ENCODE peak calls at places on chromosomes 6 and 20, in five cellular contexts. V is GM12865, K is GM23338, H is NB4, T is heart left ventricle. G is an unnamed sample.

GRCh38 chr20:41380551-41381262 is 14.1 kb upstream of the EMILIN3 start:
- DNase-seq in V (no peak), K (no peak), H (peak), T (no peak), G (no peak)

GRCh38 chr6:15131234-15132195 is 114.4 kb upstream of the JARID2 start:
- DNase-seq in V (no peak), K (no peak), H (no peak), T (no peak), G (peak)

GRCh38 chr20:40948352-40949267 is 80.0 kb upstream of the TOP1 start:
- DNase-seq in V (no peak), K (no peak), H (no peak), T (no peak), G (no peak)

GRCh38 chr20:46545077-46545826 is 5.2 kb downstream of the OCSTAMP start:
- DNase-seq in V (peak), K (no peak), H (peak), T (no peak), G (no peak)

GRCh38 chr6:127690092-127690491 is 113.1 kb downstream of the C6orf58 start:
- DNase-seq in V (no peak), K (peak), H (peak), T (no peak), G (no peak)

GRCh38 chr6:127147576-127147975 is 29.1 kb downstream of the RSPO3 start:
- DNase-seq in V (no peak), K (no peak), H (no peak), T (no peak), G (no peak)

GRCh38 chr6:3355358-3356055 is 96.8 kb downstream of the PSMG4 start:
- DNase-seq in V (no peak), K (peak), H (no peak), T (peak), G (no peak)

GRCh38 chr6:142744836-142745235 is 200.1 kb downstream of the HIVEP2 start:
- DNase-seq in V (no peak), K (no peak), H (no peak), T (no peak), G (no peak)

GRCh38 chr6:16769131-16769985 is 8.1 kb upstream of the ATXN1 start:
- DNase-seq in V (peak), K (peak), H (peak), T (peak), G (no peak)

GRCh38 chr6:84094050-84094435 is 60.5 kb downstream of the MRAP2 start:
- DNase-seq in V (no peak), K (no peak), H (no peak), T (no peak), G (no peak)

GRCh38 chr6:130879826-130880225 is 52.6 kb downstream of the SMLR1 start:
- DNase-seq in V (no peak), K (no peak), H (no peak), T (no peak), G (no peak)

GRCh38 chr6:22412994-22413393 is 116.2 kb upstream of the PRL start:
- DNase-seq in V (no peak), K (peak), H (no peak), T (no peak), G (no peak)

GRCh38 chr6:44044940-44045671 is 82.1 kb downstream of the MRPL14 start:
- DNase-seq in V (no peak), K (no peak), H (no peak), T (no peak), G (no peak)

GRCh38 chr6:117624869-117625481 is 22.7 kb upstream of the GOPC start:
- DNase-seq in V (no peak), K (peak), H (peak), T (no peak), G (no peak)

GRCh38 chr6:20198764-20199174 is 13.5 kb downstream of the MBOAT1 start:
- DNase-seq in V (no peak), K (no peak), H (no peak), T (no peak), G (no peak)

GRCh38 chr20:45354423-45355208 is 6.4 kb upstream of the SDC4 start:
- DNase-seq in V (no peak), K (no peak), H (no peak), T (no peak), G (no peak)

GRCh38 chr6:2188856-2189384 is 56.5 kb downstream of the GMDS start:
- DNase-seq in V (no peak), K (no peak), H (no peak), T (no peak), G (no peak)

GRCh38 chr20:51412991-51413471 is 129.5 kb downstream of the NFATC2 start:
- DNase-seq in V (no peak), K (no peak), H (no peak), T (no peak), G (no peak)

GRCh38 chr6:34584694-34585093 is 28.6 kb upstream of the SPDEF start:
- DNase-seq in V (no peak), K (no peak), H (no peak), T (no peak), G (no peak)

GRCh38 chr6:169800668-169801395 is 49.4 kb downstream of the ERMARD start:
- DNase-seq in V (no peak), K (no peak), H (peak), T (no peak), G (peak)

GRCh38 chr6:43359381-43359780 is 10.1 kb downstream of the ZNF318 start:
- DNase-seq in V (no peak), K (no peak), H (no peak), T (no peak), G (no peak)

GRCh38 chr6:10511477-10511876 is 9.7 kb upstream of the GCNT2 start:
- DNase-seq in V (no peak), K (no peak), H (no peak), T (peak), G (no peak)

GRCh38 chr6:119347466-119348307 is 1.9 kb downstream of the MAN1A1 start:
- DNase-seq in V (peak), K (peak), H (peak), T (peak), G (no peak)

GRCh38 chr20:46894971-46895905 is 595 bp downstream of the EYA2 start:
- DNase-seq in V (peak), K (peak), H (no peak), T (no peak), G (peak)

GRCh38 chr6:156904176-156904967 is 127.2 kb downstream of the ARID1B start:
- DNase-seq in V (no peak), K (no peak), H (no peak), T (no peak), G (no peak)

GRCh38 chr6:100099189-100100074 is 105.4 kb upstream of the MCHR2 start:
- DNase-seq in V (peak), K (peak), H (peak), T (no peak), G (no peak)

GRCh38 chr6:72464246-72464645 is 157.6 kb upstream of the KCNQ5 start:
- DNase-seq in V (no peak), K (no peak), H (no peak), T (no peak), G (no peak)

GRCh38 chr6:165847407-165848098 is 184.5 kb upstream of the PDE10A start:
- DNase-seq in V (no peak), K (no peak), H (no peak), T (no peak), G (no peak)

GRCh38 chr6:125839471-125839870 is 48.7 kb downstream of the NCOA7 start:
- DNase-seq in V (no peak), K (no peak), H (no peak), T (no peak), G (no peak)

GRCh38 chr6:36029464-36029863 is 1.9 kb downstream of the MAPK14 start:
- DNase-seq in V (no peak), K (no peak), H (peak), T (no peak), G (no peak)

GRCh38 chr20:20229595-20229994 is 138.3 kb upstream of the INSM1 start:
- DNase-seq in V (peak), K (no peak), H (no peak), T (no peak), G (no peak)

GRCh38 chr6:136593748-136594490 is 43.7 kb upstream of the MAP7 start:
- DNase-seq in V (peak), K (peak), H (peak), T (no peak), G (no peak)

GRCh38 chr20:32796383-32797159 is 23.2 kb upstream of the MAPRE1 start:
- DNase-seq in V (no peak), K (no peak), H (no peak), T (no peak), G (no peak)

GRCh38 chr6:116111552-116112528 is 11.2 kb downstream of the NT5DC1 start:
- DNase-seq in V (peak), K (peak), H (peak), T (no peak), G (peak)
- TF ChIP-seq CTCF in V (peak), K (peak), H (peak), T (peak), G (peak)

GRCh38 chr6:26030716-26031115 is 56.5 kb upstream of the HFE start:
- DNase-seq in V (peak), K (no peak), H (peak), T (no peak), G (no peak)

GRCh38 chr6:26032387-26033131 is 54.7 kb upstream of the HFE start:
- DNase-seq in V (peak), K (peak), H (peak), T (no peak), G (no peak)

GRCh38 chr6:26031151-26031594 is 56.1 kb upstream of the HFE start:
- DNase-seq in V (no peak), K (no peak), H (no peak), T (no peak), G (no peak)

GRCh38 chr6:26033132-26033941 is 53.9 kb upstream of the HFE start:
- DNase-seq in V (peak), K (peak), H (peak), T (peak), G (peak)

GRCh38 chr6:26031595-26032386 is 55.4 kb upstream of the HFE start:
- DNase-seq in V (peak), K (peak), H (peak), T (peak), G (peak)
- TF ChIP-seq CTCF in V (peak), K (no peak), H (no peak), T (peak), G (no peak)

DNA sequence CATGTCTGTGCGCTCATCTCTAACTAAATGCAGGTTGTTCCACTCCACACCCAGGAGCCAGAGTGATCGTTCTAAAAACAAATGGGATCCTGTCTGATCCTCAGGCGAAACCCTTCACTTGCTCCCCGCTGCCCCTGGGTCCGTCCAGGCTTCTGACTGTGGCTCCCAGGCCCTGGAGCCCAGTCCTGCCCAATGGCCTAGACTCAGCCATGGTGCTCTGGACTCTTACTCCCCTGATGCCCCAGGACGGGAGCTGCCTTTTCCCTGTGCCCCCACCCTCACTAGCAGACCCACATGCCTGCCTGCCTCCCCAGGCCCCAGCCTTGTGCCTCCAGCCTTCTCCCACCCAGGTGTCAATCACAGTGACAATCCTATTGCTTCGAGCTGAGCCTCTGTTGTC is 256.7 kb downstream of the BMP7 start:
- DNase-seq in V (no peak), K (no peak), H (no peak), T (no peak), G (no peak)
- TF ChIP-seq CTCF in V (no peak), K (no peak), H (no peak), T (no peak), G (no peak)

GRCh38 chr6:38775870-38776269 is 60.8 kb downstream of the DNAH8 start:
- DNase-seq in V (peak), K (no peak), H (no peak), T (no peak), G (no peak)

GRCh38 chr6:38776515-38776914 is 61.4 kb downstream of the DNAH8 start:
- DNase-seq in V (no peak), K (no peak), H (no peak), T (no peak), G (no peak)

GRCh38 chr6:38771111-38771694 is 56.1 kb downstream of the DNAH8 start:
- DNase-seq in V (no peak), K (no peak), H (peak), T (no peak), G (no peak)

GRCh38 chr6:38774933-38775707 is 60.0 kb downstream of the DNAH8 start:
- DNase-seq in V (peak), K (no peak), H (peak), T (no peak), G (no peak)

GRCh38 chr6:38773338-38773737 is 58.2 kb downstream of the DNAH8 start:
- DNase-seq in V (peak), K (peak), H (peak), T (no peak), G (no peak)
- TF ChIP-seq CTCF in V (peak), K (peak), H (peak), T (no peak), G (no peak)

GRCh38 chr20:3577366-3577765 is 85.8 kb downstream of the GFRA4 start:
- DNase-seq in V (no peak), K (no peak), H (no peak), T (no peak), G (no peak)

GRCh38 chr20:3586111-3586510 is 77.1 kb downstream of the GFRA4 start:
- DNase-seq in V (no peak), K (no peak), H (no peak), T (no peak), G (no peak)

GRCh38 chr20:3576363-3576762 is 86.8 kb downstream of the GFRA4 start:
- DNase-seq in V (no peak), K (no peak), H (no peak), T (no peak), G (no peak)

GRCh38 chr20:3583765-3584164 is 79.4 kb downstream of the GFRA4 start:
- DNase-seq in V (no peak), K (no peak), H (no peak), T (no peak), G (no peak)

DNA sequence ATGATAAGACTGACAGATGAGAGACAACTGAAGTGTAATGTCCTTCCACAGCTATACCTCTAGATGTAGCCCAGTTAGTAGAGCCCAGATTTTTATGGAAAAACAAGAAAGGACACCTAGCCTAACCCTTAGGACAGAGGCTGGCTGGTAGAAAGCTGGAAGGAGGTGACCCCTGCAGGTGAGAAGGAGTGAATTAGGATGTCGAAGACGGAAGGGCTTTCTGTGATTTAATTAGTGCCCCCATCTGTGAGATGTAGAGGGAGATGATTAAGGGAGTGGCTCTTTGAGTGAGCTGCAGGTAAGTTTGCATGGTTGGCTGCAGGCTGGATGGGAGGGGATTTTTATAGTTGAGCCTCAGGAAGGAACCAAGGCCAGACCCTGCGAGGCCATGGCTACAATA is 82.8 kb downstream of the GFRA4 start:
- DNase-seq in V (no peak), K (peak), H (no peak), T (no peak), G (no peak)
- TF ChIP-seq CTCF in V (no peak), K (peak), H (no peak), T (peak), G (no peak)

DNA sequence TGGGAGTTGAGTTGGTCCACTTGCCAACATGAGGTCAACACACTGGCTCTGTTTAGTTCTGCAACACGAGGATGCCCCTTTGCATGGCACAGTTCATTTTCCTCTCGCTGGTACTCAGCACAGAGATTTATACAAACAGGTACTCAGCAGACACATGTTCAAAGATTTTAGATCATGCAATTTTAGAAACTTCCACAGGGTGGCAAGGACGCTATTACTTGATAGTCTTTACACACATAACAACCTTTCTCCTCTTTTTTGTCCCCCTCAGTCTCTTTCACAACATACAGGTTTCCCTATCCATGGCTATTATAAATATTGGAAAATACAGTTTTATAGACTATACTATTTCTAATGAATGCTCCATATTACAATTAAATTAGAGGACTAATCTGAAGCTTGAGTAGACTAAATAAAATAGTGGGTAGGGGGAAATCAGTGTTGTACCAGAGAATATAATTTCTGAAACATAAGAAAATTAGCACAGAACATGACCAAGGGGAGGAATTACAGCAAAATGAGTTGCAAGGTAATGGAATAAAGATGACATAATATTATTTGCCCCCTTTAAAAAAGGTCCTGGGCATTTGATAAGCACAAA is 331.8 kb upstream of the BTBD3 start:
- DNase-seq in V (no peak), K (peak), H (peak), T (no peak), G (no peak)
- TF ChIP-seq CTCF in V (no peak), K (peak), H (no peak), T (peak), G (peak)

GRCh38 chr6:40804905-40805304 is 217.7 kb upstream of the LRFN2 start:
- DNase-seq in V (no peak), K (peak), H (no peak), T (no peak), G (no peak)
- TF ChIP-seq CTCF in V (no peak), K (peak), H (peak), T (peak), G (no peak)

DNA sequence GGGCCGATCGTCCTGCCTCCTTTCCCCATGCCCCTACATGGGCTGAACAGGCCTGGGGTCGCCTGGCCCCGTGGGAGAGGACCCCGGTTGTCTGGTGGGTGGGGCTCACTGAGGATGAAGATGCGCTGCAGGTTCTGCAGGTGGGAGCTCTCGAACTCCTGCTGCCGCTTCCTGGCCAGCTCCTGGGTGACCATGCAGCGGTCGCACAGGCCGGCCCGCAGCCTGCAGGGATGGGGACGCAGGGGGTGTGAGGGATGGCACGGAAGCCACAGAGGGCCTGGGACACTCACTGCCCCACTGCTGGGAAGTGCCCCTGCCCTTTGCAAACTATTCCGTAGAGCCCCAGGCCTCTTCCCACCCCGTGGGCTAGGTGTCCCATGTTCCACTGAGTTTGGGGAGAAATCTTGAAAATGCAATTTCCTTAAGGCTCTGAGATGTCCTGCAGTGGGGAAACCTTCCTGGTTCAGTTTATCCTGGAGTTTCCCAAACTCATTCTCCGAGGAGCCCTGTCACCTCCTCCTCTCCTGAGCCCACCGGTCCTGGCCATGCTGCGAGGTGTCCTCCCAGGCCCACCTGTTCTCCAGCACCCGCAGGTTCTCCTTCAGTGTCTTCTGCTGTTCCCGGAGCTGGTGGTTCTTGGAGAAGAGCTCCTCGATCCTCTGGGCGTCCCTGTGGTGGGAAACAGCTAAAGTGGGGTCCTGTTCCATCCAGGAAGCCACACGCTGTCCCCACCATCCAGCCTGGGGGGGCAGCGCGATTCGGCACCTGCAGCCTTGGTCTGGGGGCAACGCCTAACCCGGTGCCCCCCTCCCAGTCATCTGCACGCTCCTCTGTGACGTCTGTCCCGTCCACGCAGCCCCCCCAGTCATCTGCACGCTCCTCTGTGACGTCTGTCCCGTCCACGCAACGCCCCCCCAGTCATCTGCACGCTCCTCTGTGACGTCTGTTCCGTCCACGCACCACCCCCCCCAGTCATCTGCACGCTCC is 9.9 kb upstream of the CABLES2 start:
- DNase-seq in V (no peak), K (no peak), H (no peak), T (no peak), G (no peak)
- TF ChIP-seq CTCF in V (no peak), K (no peak), H (no peak), T (no peak), G (no peak)